ENCODE peak calls at places on chromosomes 3 and 15, in four cellular contexts. C is mammary epithelial cell, Z is small intestine, A is HAP-1. H is an unnamed sample.

GRCh38 chr3:177574232-177574856 is 377.1 kb upstream of the TBL1XR1 start:
- DNase-seq in C (peak; percentile 67), Z (peak; percentile 61), A (no peak), H (no peak)

GRCh38 chr15:55196458-55197361 is at the start of gene RSL24D1:
- DNase-seq in C (peak; percentile 99), A (peak; percentile 97), Z (peak; percentile 99), H (peak; percentile 92)

GRCh38 chr15:100733786-100734185 is 131.4 kb downstream of the ASB7 start:
- DNase-seq in A (no peak), C (peak; percentile 72), Z (no peak), H (no peak)

GRCh38 chr15:82231233-82231632 is 31.3 kb downstream of the EFL1 start:
- DNase-seq in C (no peak), A (no peak), Z (peak; percentile 6), H (no peak)

GRCh38 chr3:61172684-61173083 is 78.6 kb downstream of the FHIT start:
- DNase-seq in A (no peak), Z (no peak), C (no peak), H (peak; percentile 43)

GRCh38 chr3:107432013-107432515 is 54.8 kb downstream of the CCDC54 start:
- DNase-seq in Z (peak; percentile 21), C (peak; percentile 31), A (no peak), H (no peak)

GRCh38 chr15:65189102-65189740 is 4.1 kb upstream of the CLPX start:
- DNase-seq in Z (peak; percentile 12), A (peak; percentile 99), C (peak; percentile 23), H (peak; percentile 58)

GRCh38 chr3:158267015-158267414 is 157.1 kb downstream of the RSRC1 start:
- DNase-seq in Z (no peak), A (no peak), C (no peak), H (no peak)

GRCh38 chr15:49723981-49724380 is 103.1 kb downstream of the DTWD1 start:
- DNase-seq in Z (no peak), A (no peak), C (no peak), H (no peak)

GRCh38 chr3:37400945-37401344 is 226.6 kb upstream of the LRRFIP2 start:
- DNase-seq in C (no peak), Z (no peak), A (peak; percentile 18), H (no peak)

GRCh38 chr3:122030381-122031122 is 8.5 kb upstream of the ILDR1 start:
- DNase-seq in A (no peak), C (no peak), Z (no peak), H (peak; percentile 11)

GRCh38 chr15:29692527-29692926 is 129.7 kb downstream of the TJP1 start:
- DNase-seq in A (no peak), C (no peak), Z (no peak), H (no peak)

GRCh38 chr3:61667417-61668213 is 106.2 kb downstream of the PTPRG start:
- DNase-seq in A (no peak), C (no peak), Z (peak; percentile 85), H (no peak)

GRCh38 chr3:128499724-128500275 is 6.8 kb upstream of the GATA2 start:
- DNase-seq in A (no peak), Z (no peak), C (no peak), H (no peak)

GRCh38 chr3:124591699-124592098 is 138.6 kb upstream of the UMPS start:
- DNase-seq in C (no peak), A (no peak), Z (no peak), H (no peak)
- H3K4me1 ChIP-seq in C (peaks cover 15% of the 10 kb centered on the region), A (no peaks in the 10 kb centered on the region), Z (peaks cover 4% of the 10 kb centered on the region), H (peaks cover 2% of the 10 kb centered on the region)

DNA sequence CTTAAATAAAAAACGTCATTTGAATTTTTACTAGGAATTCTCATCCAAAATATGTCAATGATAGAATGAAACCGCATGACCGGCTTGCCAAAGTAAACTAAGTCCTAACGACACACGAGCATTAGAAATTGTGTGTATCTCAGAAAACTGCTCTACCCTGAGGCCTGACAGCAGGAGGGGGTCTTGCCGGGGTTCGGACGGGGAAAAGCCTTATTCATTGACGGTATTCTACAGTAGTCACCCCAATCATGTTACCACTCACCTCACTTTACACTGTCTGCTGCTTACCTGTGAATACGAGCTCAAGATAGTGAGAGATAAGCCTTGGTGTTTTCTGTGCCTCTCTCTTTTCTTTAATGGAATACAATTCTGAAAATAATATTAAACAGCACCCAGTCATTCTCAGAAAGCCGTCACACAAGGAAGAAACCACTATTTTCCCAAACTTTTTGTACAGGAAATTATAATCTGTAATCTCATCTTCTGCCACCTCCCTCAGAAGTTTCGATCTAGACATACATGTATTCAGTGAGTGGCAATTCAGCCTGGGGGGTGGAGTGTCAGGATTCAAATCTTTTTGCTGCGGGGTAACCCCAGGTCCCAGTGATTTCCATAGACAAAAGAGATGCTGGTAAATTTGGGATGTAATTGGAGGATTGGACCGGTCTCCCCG is 497 bp upstream of the FAM43A start:
- DNase-seq in C (no peak), Z (no peak), A (no peak), H (no peak)
- H3K4me3 ChIP-seq in C (peak overlapping the region; percentile 59), Z (no peak overlapping the region), A (peak overlapping the region; percentile 71), H (no peak overlapping the region)

GRCh38 chr3:10379161-10379560 is 58.2 kb upstream of the SEC13 start:
- DNase-seq in A (no peak), C (no peak), Z (no peak), H (no peak)

GRCh38 chr3:10380906-10381795 is 60.2 kb upstream of the SEC13 start:
- DNase-seq in Z (no peak), C (no peak), A (peak; percentile 70), H (no peak)

GRCh38 chr3:10378742-10379141 is 57.8 kb upstream of the SEC13 start:
- DNase-seq in Z (no peak), A (no peak), C (no peak), H (no peak)

GRCh38 chr3:10378246-10378645 is 57.3 kb upstream of the SEC13 start:
- DNase-seq in A (no peak), C (no peak), Z (no peak), H (no peak)

GRCh38 chr3:10379961-10380360 is 59.0 kb upstream of the SEC13 start:
- DNase-seq in Z (no peak), A (no peak), C (no peak), H (no peak)
- H3K4me1 ChIP-seq in Z (no peaks in the 10 kb centered on the region), A (peaks cover 11% of the 10 kb centered on the region), C (no peaks in the 10 kb centered on the region), H (no peaks in the 10 kb centered on the region)

GRCh38 chr3:56787258-56787777 is 14.4 kb downstream of the ARHGEF3 start:
- DNase-seq in Z (no peak), C (no peak), A (no peak), H (no peak)
- H3K4me3 ChIP-seq in Z (no peak overlapping the region), C (no peak overlapping the region), A (no peak overlapping the region), H (no peak overlapping the region)

GRCh38 chr3:146203761-146204160 is 42.8 kb upstream of the PLOD2 start:
- DNase-seq in Z (no peak), C (no peak), A (no peak), H (no peak)
- H3K4me1 ChIP-seq in Z (no peaks in the 10 kb centered on the region), C (no peaks in the 10 kb centered on the region), A (no peaks in the 10 kb centered on the region), H (no peaks in the 10 kb centered on the region)

GRCh38 chr15:80988148-80988796 is 1.3 kb downstream of the MESD start:
- DNase-seq in Z (no peak), A (no peak), C (peak; percentile 11), H (no peak)
- H3K4me3 ChIP-seq in Z (no peak overlapping the region), A (peak overlapping the region; percentile 98), C (peak overlapping the region; percentile 99), H (peak overlapping the region; percentile 91)

GRCh38 chr15:90929709-90930019 is 2.7 kb downstream of the HDDC3 start:
- DNase-seq in C (no peak), A (no peak), Z (no peak), H (no peak)
- H3K4me1 ChIP-seq in C (peaks cover 28% of the 10 kb centered on the region), A (peaks cover 24% of the 10 kb centered on the region), Z (no peaks in the 10 kb centered on the region), H (peaks cover 6% of the 10 kb centered on the region)

H was measured in NT2/D1.